ENCODE peak calls at places on chromosome 21, in six cellular contexts. One of them, this sample, is unnamed.

GRCh38 chr21:16211339-16212303 is 481.8 kb downstream of the USP25 start:
- DNase-seq in mucosa of descending colon: no peak
- DNase-seq in fibroblast of lung: peak
- DNase-seq in lower leg skin: no peak
- DNase-seq in right cardiac atrium: no peak
- DNase-seq in heart left ventricle: no peak
- DNase-seq in this sample: no peak

GRCh38 chr21:38289697-38290096 is 32.9 kb downstream of the KCNJ15 start:
- DNase-seq in mucosa of descending colon: no peak
- DNase-seq in fibroblast of lung: peak
- DNase-seq in lower leg skin: peak
- DNase-seq in right cardiac atrium: no peak
- DNase-seq in heart left ventricle: no peak
- DNase-seq in this sample: no peak

GRCh38 chr21:41168391-41169257 is 664 bp downstream of the BACE2 start:
- DNase-seq in mucosa of descending colon: peak
- DNase-seq in fibroblast of lung: peak
- DNase-seq in lower leg skin: peak
- DNase-seq in right cardiac atrium: peak
- DNase-seq in heart left ventricle: peak
- DNase-seq in this sample: peak

GRCh38 chr21:46500224-46500861 is 41.7 kb downstream of the DIP2A start:
- DNase-seq in mucosa of descending colon: no peak
- DNase-seq in fibroblast of lung: peak
- DNase-seq in lower leg skin: no peak
- DNase-seq in right cardiac atrium: no peak
- DNase-seq in heart left ventricle: no peak
- DNase-seq in this sample: no peak

GRCh38 chr21:45637883-45638282 is 5.6 kb upstream of the PCBP3 start:
- DNase-seq in mucosa of descending colon: no peak
- DNase-seq in fibroblast of lung: no peak
- DNase-seq in lower leg skin: no peak
- DNase-seq in right cardiac atrium: no peak
- DNase-seq in heart left ventricle: no peak
- DNase-seq in this sample: no peak

GRCh38 chr21:21463456-21463855 is 465.2 kb downstream of the NCAM2 start:
- DNase-seq in mucosa of descending colon: no peak
- DNase-seq in fibroblast of lung: no peak
- DNase-seq in lower leg skin: no peak
- DNase-seq in right cardiac atrium: no peak
- DNase-seq in heart left ventricle: no peak
- DNase-seq in this sample: no peak

GRCh38 chr21:16570856-16571255 is 841.1 kb downstream of the USP25 start:
- DNase-seq in mucosa of descending colon: no peak
- DNase-seq in fibroblast of lung: no peak
- DNase-seq in lower leg skin: no peak
- DNase-seq in right cardiac atrium: no peak
- DNase-seq in heart left ventricle: no peak
- DNase-seq in this sample: no peak

GRCh38 chr21:46295177-46295711 is 9.1 kb downstream of the YBEY start:
- DNase-seq in mucosa of descending colon: no peak
- DNase-seq in fibroblast of lung: peak
- DNase-seq in lower leg skin: no peak
- DNase-seq in right cardiac atrium: peak
- DNase-seq in heart left ventricle: no peak
- DNase-seq in this sample: no peak

GRCh38 chr21:25944082-25944481 is 209.3 kb downstream of the GABPA start:
- DNase-seq in mucosa of descending colon: no peak
- DNase-seq in fibroblast of lung: no peak
- DNase-seq in lower leg skin: no peak
- DNase-seq in right cardiac atrium: peak
- DNase-seq in heart left ventricle: no peak
- DNase-seq in this sample: no peak

GRCh38 chr21:45919593-45919992 is 62.0 kb upstream of the COL6A1 start:
- DNase-seq in mucosa of descending colon: no peak
- DNase-seq in fibroblast of lung: no peak
- DNase-seq in lower leg skin: no peak
- DNase-seq in right cardiac atrium: no peak
- DNase-seq in heart left ventricle: peak
- DNase-seq in this sample: no peak

GRCh38 chr21:38679531-38679930 is 126.2 kb upstream of the ETS2 start:
- DNase-seq in mucosa of descending colon: no peak
- DNase-seq in fibroblast of lung: peak
- DNase-seq in lower leg skin: no peak
- DNase-seq in right cardiac atrium: no peak
- DNase-seq in heart left ventricle: no peak
- DNase-seq in this sample: no peak

GRCh38 chr21:39114871-39115658 is 68.2 kb downstream of the PSMG1 start:
- DNase-seq in mucosa of descending colon: no peak
- DNase-seq in fibroblast of lung: peak
- DNase-seq in lower leg skin: no peak
- DNase-seq in right cardiac atrium: peak
- DNase-seq in heart left ventricle: no peak
- DNase-seq in this sample: no peak

GRCh38 chr21:45632165-45632896 is 11.2 kb upstream of the PCBP3 start:
- DNase-seq in mucosa of descending colon: no peak
- DNase-seq in fibroblast of lung: no peak
- DNase-seq in lower leg skin: no peak
- DNase-seq in right cardiac atrium: no peak
- DNase-seq in heart left ventricle: no peak
- DNase-seq in this sample: no peak

GRCh38 chr21:31251686-31252085 is 92.4 kb downstream of the TIAM1 start:
- DNase-seq in mucosa of descending colon: no peak
- DNase-seq in fibroblast of lung: no peak
- DNase-seq in lower leg skin: no peak
- DNase-seq in right cardiac atrium: no peak
- DNase-seq in heart left ventricle: no peak
- DNase-seq in this sample: no peak

GRCh38 chr21:14451520-14451919 is 68.6 kb upstream of the HSPA13 start:
- DNase-seq in mucosa of descending colon: no peak
- DNase-seq in fibroblast of lung: no peak
- DNase-seq in lower leg skin: no peak
- DNase-seq in right cardiac atrium: no peak
- DNase-seq in heart left ventricle: no peak
- DNase-seq in this sample: no peak

GRCh38 chr21:38478782-38479181 is 19.5 kb downstream of the ERG start:
- DNase-seq in mucosa of descending colon: no peak
- DNase-seq in fibroblast of lung: peak
- DNase-seq in lower leg skin: no peak
- DNase-seq in right cardiac atrium: no peak
- DNase-seq in heart left ventricle: no peak
- DNase-seq in this sample: no peak

GRCh38 chr21:44931137-44931500 is 8.7 kb upstream of the SLX9 start:
- DNase-seq in mucosa of descending colon: no peak
- DNase-seq in fibroblast of lung: peak
- DNase-seq in lower leg skin: no peak
- DNase-seq in right cardiac atrium: peak
- DNase-seq in heart left ventricle: peak
- DNase-seq in this sample: no peak

GRCh38 chr21:40176732-40177131 is 309.5 kb downstream of the PCP4 start:
- DNase-seq in mucosa of descending colon: no peak
- DNase-seq in fibroblast of lung: no peak
- DNase-seq in lower leg skin: no peak
- DNase-seq in right cardiac atrium: no peak
- DNase-seq in heart left ventricle: no peak
- DNase-seq in this sample: no peak

GRCh38 chr21:14863745-14864210 is 201.0 kb downstream of the NRIP1 start:
- DNase-seq in mucosa of descending colon: no peak
- DNase-seq in fibroblast of lung: peak
- DNase-seq in lower leg skin: no peak
- DNase-seq in right cardiac atrium: no peak
- DNase-seq in heart left ventricle: no peak
- DNase-seq in this sample: no peak

GRCh38 chr21:28257276-28257675 is 735.4 kb downstream of the LTN1 start:
- DNase-seq in mucosa of descending colon: no peak
- DNase-seq in fibroblast of lung: no peak
- DNase-seq in lower leg skin: no peak
- DNase-seq in right cardiac atrium: no peak
- DNase-seq in heart left ventricle: no peak
- DNase-seq in this sample: no peak

GRCh38 chr21:34669149-34669879 is 520 bp downstream of the CLIC6 start:
- DNase-seq in mucosa of descending colon: peak
- DNase-seq in fibroblast of lung: no peak
- DNase-seq in lower leg skin: no peak
- DNase-seq in right cardiac atrium: peak
- DNase-seq in heart left ventricle: no peak
- DNase-seq in this sample: no peak
- H3K4me3 ChIP-seq in mucosa of descending colon: no peak
- H3K4me3 ChIP-seq in fibroblast of lung: no peak
- H3K4me3 ChIP-seq in lower leg skin: peak
- H3K4me3 ChIP-seq in right cardiac atrium: peak
- H3K4me3 ChIP-seq in heart left ventricle: peak
- H3K4me3 ChIP-seq in this sample: peak

GRCh38 chr21:42527127-42527488 is 13.5 kb downstream of the SLC37A1 start:
- DNase-seq in mucosa of descending colon: no peak
- DNase-seq in fibroblast of lung: no peak
- DNase-seq in lower leg skin: no peak
- DNase-seq in right cardiac atrium: no peak
- DNase-seq in heart left ventricle: no peak
- DNase-seq in this sample: no peak
- H3K4me3 ChIP-seq in mucosa of descending colon: no peak
- H3K4me3 ChIP-seq in fibroblast of lung: no peak
- H3K4me3 ChIP-seq in lower leg skin: no peak
- H3K4me3 ChIP-seq in right cardiac atrium: no peak
- H3K4me3 ChIP-seq in heart left ventricle: no peak
- H3K4me3 ChIP-seq in this sample: peak

GRCh38 chr21:36699026-36699545 is at the start of gene SIM2:
- DNase-seq in mucosa of descending colon: peak
- DNase-seq in fibroblast of lung: no peak
- DNase-seq in lower leg skin: no peak
- DNase-seq in right cardiac atrium: peak
- DNase-seq in heart left ventricle: no peak
- DNase-seq in this sample: peak
- H3K4me3 ChIP-seq in mucosa of descending colon: no peak
- H3K4me3 ChIP-seq in fibroblast of lung: no peak
- H3K4me3 ChIP-seq in lower leg skin: no peak
- H3K4me3 ChIP-seq in right cardiac atrium: peak
- H3K4me3 ChIP-seq in heart left ventricle: peak
- H3K4me3 ChIP-seq in this sample: peak

GRCh38 chr21:43717166-43717853 is 1.6 kb upstream of the PDXK start:
- DNase-seq in mucosa of descending colon: peak
- DNase-seq in fibroblast of lung: no peak
- DNase-seq in lower leg skin: no peak
- DNase-seq in right cardiac atrium: no peak
- DNase-seq in heart left ventricle: peak
- DNase-seq in this sample: no peak
- H3K4me3 ChIP-seq in mucosa of descending colon: no peak
- H3K4me3 ChIP-seq in fibroblast of lung: no peak
- H3K4me3 ChIP-seq in lower leg skin: no peak
- H3K4me3 ChIP-seq in right cardiac atrium: no peak
- H3K4me3 ChIP-seq in heart left ventricle: no peak
- H3K4me3 ChIP-seq in this sample: no peak

GRCh38 chr21:42779431-42779861 is 99.9 kb downstream of the WDR4 start:
- DNase-seq in mucosa of descending colon: peak
- DNase-seq in fibroblast of lung: no peak
- DNase-seq in lower leg skin: no peak
- DNase-seq in right cardiac atrium: no peak
- DNase-seq in heart left ventricle: no peak
- DNase-seq in this sample: no peak

GRCh38 chr21:42775123-42775522 is 104.2 kb downstream of the WDR4 start:
- DNase-seq in mucosa of descending colon: no peak
- DNase-seq in fibroblast of lung: no peak
- DNase-seq in lower leg skin: no peak
- DNase-seq in right cardiac atrium: no peak
- DNase-seq in heart left ventricle: peak
- DNase-seq in this sample: no peak

GRCh38 chr21:42775891-42776290 is 103.4 kb downstream of the WDR4 start:
- DNase-seq in mucosa of descending colon: no peak
- DNase-seq in fibroblast of lung: no peak
- DNase-seq in lower leg skin: no peak
- DNase-seq in right cardiac atrium: no peak
- DNase-seq in heart left ventricle: peak
- DNase-seq in this sample: no peak

GRCh38 chr21:42777757-42778344 is 101.5 kb downstream of the WDR4 start:
- DNase-seq in mucosa of descending colon: no peak
- DNase-seq in fibroblast of lung: no peak
- DNase-seq in lower leg skin: no peak
- DNase-seq in right cardiac atrium: no peak
- DNase-seq in heart left ventricle: no peak
- DNase-seq in this sample: no peak

DNA sequence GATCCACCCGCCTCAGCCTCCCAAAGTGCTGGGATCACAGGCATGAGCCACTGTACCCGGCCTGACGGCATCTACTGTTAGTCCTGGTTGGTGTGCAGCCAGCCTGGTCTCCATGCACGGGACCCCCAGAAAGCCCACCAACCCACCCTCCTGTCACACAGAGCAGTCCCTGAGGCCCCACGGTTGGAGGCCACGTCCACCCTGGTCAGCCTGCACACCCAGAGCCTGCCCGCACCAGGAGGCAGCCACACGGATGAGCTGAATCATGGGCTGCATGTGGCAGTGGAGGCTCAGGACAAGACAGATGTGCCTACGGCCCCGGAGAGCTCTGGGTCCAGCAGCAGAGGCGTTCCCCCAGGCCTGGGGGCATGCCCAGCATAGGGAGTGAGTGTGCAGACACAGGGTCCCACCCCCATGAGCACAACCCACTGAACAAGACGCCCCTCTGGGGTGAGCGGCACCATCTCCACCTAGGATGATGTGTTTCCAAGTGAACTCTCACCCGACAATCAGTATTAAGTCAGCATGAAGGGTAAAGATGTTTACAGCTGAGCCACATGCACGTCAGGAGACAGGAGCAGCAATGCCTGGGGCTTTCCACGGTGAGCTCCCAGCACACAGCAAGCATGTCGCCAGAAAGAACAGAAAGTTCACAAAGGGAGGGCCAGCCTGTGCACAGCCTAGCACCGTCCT is 102.1 kb downstream of the WDR4 start:
- DNase-seq in mucosa of descending colon: no peak
- DNase-seq in fibroblast of lung: no peak
- DNase-seq in lower leg skin: no peak
- DNase-seq in right cardiac atrium: no peak
- DNase-seq in heart left ventricle: no peak
- DNase-seq in this sample: no peak
- H3K4me3 ChIP-seq in mucosa of descending colon: no peak
- H3K4me3 ChIP-seq in fibroblast of lung: no peak
- H3K4me3 ChIP-seq in lower leg skin: no peak
- H3K4me3 ChIP-seq in right cardiac atrium: no peak
- H3K4me3 ChIP-seq in heart left ventricle: no peak
- H3K4me3 ChIP-seq in this sample: no peak